ENCODE peak calls at places on chromosomes 3 and 15, in nine cellular contexts. X is HEK293T; M is GM13976; P is sciatic nerve; Y is activated CD4-positive, alpha-beta T cell treated with anti-CD3 and anti-CD28 coated beads for 48 hours; C is effector CD4-positive, alpha-beta T cell; Z is adrenal gland; A is heart right ventricle; G is WTC11. F is an unnamed sample.

GRCh38 chr3:39977058-39977794 is 167.8 kb downstream of the MYRIP start:
- DNase-seq in X (no peak), M (no peak), P (no peak), Y (no peak), C (no peak), Z (no peak), A (no peak), G (no peak), F (no peak)

GRCh38 chr3:126921425-126921824 is 61.5 kb upstream of the PLXNA1 start:
- DNase-seq in X (no peak), M (no peak), P (no peak), Y (no peak), C (no peak), Z (no peak), A (no peak), G (no peak), F (no peak)

GRCh38 chr15:57566840-57567239 is 24.9 kb upstream of the MYZAP start:
- DNase-seq in X (no peak), M (no peak), P (no peak), Y (no peak), C (no peak), Z (no peak), A (no peak), G (no peak), F (no peak)

GRCh38 chr15:65286704-65287514 is at the start of gene PARP16:
- DNase-seq in X (peak; percentile 86), M (peak; percentile 93), P (peak; percentile 94), Y (peak; percentile 94), C (peak; percentile 87), Z (peak; percentile 91), A (peak; percentile 92), G (peak; percentile 95), F (peak; percentile 96)

GRCh38 chr15:25947336-25948080 is 84.4 kb upstream of the ATP10A start:
- DNase-seq in X (no peak), M (no peak), P (no peak), Y (peak; percentile 5), C (no peak), Z (no peak), A (no peak), G (peak; percentile 51), F (no peak)

GRCh38 chr3:42682301-42683070 is 2.9 kb upstream of the KLHL40 start:
- DNase-seq in X (no peak), M (no peak), P (peak; percentile 35), Y (no peak), C (no peak), Z (no peak), A (no peak), G (no peak), F (peak; percentile 59)

GRCh38 chr3:143855183-143855582 is 6.9 kb upstream of the SLC9A9 start:
- DNase-seq in X (no peak), M (no peak), P (no peak), Y (no peak), C (no peak), Z (no peak), A (no peak), G (no peak), F (no peak)

GRCh38 chr3:128323206-128324081 is 143.2 kb downstream of the DNAJB8 start:
- DNase-seq in X (no peak), M (no peak), P (no peak), Y (no peak), C (no peak), Z (peak; percentile 19), A (no peak), G (no peak), F (no peak)

F was measured in posterior vena cava.